ENCODE peak calls at places on chromosomes 7 and 10, in five cellular contexts. One of them, this sample, is unnamed.

GRCh38 chr7:141649865-141650499 is 52.0 kb downstream of the DENND11 start:
- DNase-seq in HepG2: peak
- DNase-seq in K562: peak
- DNase-seq in GM12878: peak
- DNase-seq in H1: no peak
- DNase-seq in this sample: peak

GRCh38 chr10:22319559-22320558 is 1.0 kb upstream of the BMI1 start:
- DNase-seq in HepG2: no peak
- DNase-seq in H1: no peak
- DNase-seq in GM12878: no peak
- DNase-seq in K562: no peak
- DNase-seq in this sample: no peak

GRCh38 chr7:151057989-151058765 is 480 bp upstream of the CDK5 start:
- DNase-seq in HepG2: peak
- DNase-seq in H1: peak
- DNase-seq in GM12878: peak
- DNase-seq in K562: peak
- DNase-seq in this sample: peak

GRCh38 chr7:73967832-73968295 is 60.1 kb upstream of the ELN start:
- DNase-seq in HepG2: no peak
- DNase-seq in GM12878: no peak
- DNase-seq in H1: peak
- DNase-seq in K562: no peak
- DNase-seq in this sample: no peak

GRCh38 chr7:157566631-157567006 is 229.8 kb downstream of the DNAJB6 start:
- DNase-seq in K562: no peak
- DNase-seq in H1: no peak
- DNase-seq in HepG2: no peak
- DNase-seq in GM12878: no peak
- DNase-seq in this sample: no peak

GRCh38 chr7:28103984-28104628 is 76.5 kb downstream of the JAZF1 start:
- DNase-seq in GM12878: no peak
- DNase-seq in HepG2: no peak
- DNase-seq in H1: no peak
- DNase-seq in K562: no peak
- DNase-seq in this sample: no peak

GRCh38 chr10:114489521-114490310 is 85.4 kb upstream of the AFAP1L2 start:
- DNase-seq in GM12878: no peak
- DNase-seq in HepG2: peak
- DNase-seq in K562: no peak
- DNase-seq in H1: no peak
- DNase-seq in this sample: no peak

GRCh38 chr10:93859049-93859655 is 34.6 kb upstream of the SLC35G1 start:
- DNase-seq in H1: no peak
- DNase-seq in GM12878: no peak
- DNase-seq in K562: peak
- DNase-seq in HepG2: no peak
- DNase-seq in this sample: peak

GRCh38 chr7:8423057-8423456 is 10.4 kb upstream of the NXPH1 start:
- DNase-seq in H1: no peak
- DNase-seq in K562: no peak
- DNase-seq in HepG2: no peak
- DNase-seq in GM12878: no peak
- DNase-seq in this sample: no peak

GRCh38 chr7:155455132-155455693 is 2.7 kb upstream of the EN2 start:
- DNase-seq in HepG2: no peak
- DNase-seq in K562: no peak
- DNase-seq in H1: no peak
- DNase-seq in GM12878: no peak
- DNase-seq in this sample: no peak

GRCh38 chr7:103690576-103690975 is 244.6 kb upstream of the SLC26A5 start:
- DNase-seq in H1: no peak
- DNase-seq in GM12878: no peak
- DNase-seq in K562: no peak
- DNase-seq in HepG2: no peak
- DNase-seq in this sample: no peak

GRCh38 chr7:14606101-14606500 is 296.4 kb downstream of the DGKB start:
- DNase-seq in H1: no peak
- DNase-seq in K562: no peak
- DNase-seq in GM12878: no peak
- DNase-seq in HepG2: no peak
- DNase-seq in this sample: no peak

GRCh38 chr7:90483236-90483635 is 13.8 kb downstream of the PTTG1IP2 start:
- DNase-seq in HepG2: no peak
- DNase-seq in H1: no peak
- DNase-seq in K562: no peak
- DNase-seq in GM12878: no peak
- DNase-seq in this sample: no peak

GRCh38 chr10:44862917-44863316 is 48.2 kb upstream of the TMEM72 start:
- DNase-seq in K562: no peak
- DNase-seq in GM12878: no peak
- DNase-seq in HepG2: no peak
- DNase-seq in H1: peak
- DNase-seq in this sample: no peak

GRCh38 chr10:44858988-44859387 is 52.1 kb upstream of the TMEM72 start:
- DNase-seq in K562: no peak
- DNase-seq in HepG2: no peak
- DNase-seq in H1: peak
- DNase-seq in GM12878: no peak
- DNase-seq in this sample: no peak

GRCh38 chr10:44862006-44862751 is 49.0 kb upstream of the TMEM72 start:
- DNase-seq in GM12878: no peak
- DNase-seq in HepG2: no peak
- DNase-seq in K562: no peak
- DNase-seq in H1: peak
- DNase-seq in this sample: no peak

GRCh38 chr10:44859546-44860285 is 51.4 kb upstream of the TMEM72 start:
- DNase-seq in H1: peak
- DNase-seq in K562: no peak
- DNase-seq in HepG2: no peak
- DNase-seq in GM12878: no peak
- DNase-seq in this sample: no peak

DNA sequence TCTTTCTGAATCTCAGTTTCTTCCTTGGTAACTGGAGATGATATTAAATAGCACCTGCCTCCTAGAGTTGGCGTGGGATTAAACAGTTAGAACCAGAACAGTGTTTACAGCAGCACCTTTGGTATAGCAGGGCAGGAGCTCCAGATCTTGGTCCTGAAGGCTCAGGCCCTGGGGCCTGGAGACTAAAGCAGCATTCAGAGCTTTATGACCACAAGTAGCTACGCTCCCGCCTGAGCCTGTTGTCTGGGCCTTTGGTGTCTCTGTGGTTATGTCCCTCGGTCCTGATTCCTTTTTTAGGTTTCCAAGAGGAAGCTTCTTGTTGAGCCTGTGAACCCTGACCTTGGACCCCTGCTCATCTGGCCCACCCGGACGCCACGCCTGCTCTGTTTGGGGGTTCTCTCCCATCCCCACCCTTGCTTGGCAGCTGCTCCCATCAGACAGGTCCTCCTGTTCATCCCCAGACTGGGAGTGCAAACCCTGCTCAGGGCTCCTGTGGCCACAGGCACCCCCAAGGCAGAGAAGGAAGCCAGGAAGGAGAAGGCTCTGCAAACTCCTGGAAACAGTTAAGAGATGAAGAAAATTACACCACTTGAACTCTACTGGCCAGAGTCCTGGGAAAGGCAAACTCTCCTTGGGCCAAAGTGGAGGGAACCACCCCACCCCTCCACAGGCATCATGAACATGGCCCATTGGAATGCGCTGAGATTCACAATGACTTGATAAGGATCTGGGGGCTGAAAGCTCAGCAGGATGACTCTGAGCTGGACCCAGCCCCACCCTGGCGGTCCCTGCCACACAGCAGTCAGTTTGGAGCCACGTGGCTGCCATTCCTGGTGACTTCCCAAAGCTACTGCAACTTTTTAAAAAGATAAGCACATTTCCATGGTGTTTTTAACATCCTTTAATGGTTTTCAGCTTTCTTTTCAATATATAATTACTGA is 50.1 kb upstream of the TMEM72 start:
- DNase-seq in H1: peak
- DNase-seq in K562: no peak
- DNase-seq in GM12878: no peak
- DNase-seq in HepG2: peak
- DNase-seq in this sample: no peak
- TF ChIP-seq KDM1A in H1: no peak
- TF ChIP-seq KDM1A in K562: no peak
- TF ChIP-seq KDM1A in GM12878: no peak
- TF ChIP-seq KDM1A in HepG2: no peak
- TF ChIP-seq KDM1A in this sample: no peak

GRCh38 chr10:95416973-95417372 is 126.2 kb upstream of the PDLIM1 start:
- DNase-seq in H1: no peak
- DNase-seq in GM12878: no peak
- DNase-seq in HepG2: no peak
- DNase-seq in K562: no peak
- DNase-seq in this sample: no peak
- TF ChIP-seq KDM1A in H1: no peak
- TF ChIP-seq KDM1A in GM12878: no peak
- TF ChIP-seq KDM1A in HepG2: no peak
- TF ChIP-seq KDM1A in K562: no peak
- TF ChIP-seq KDM1A in this sample: no peak

GRCh38 chr7:48180981-48181380 is 9.7 kb downstream of the ABCA13 start:
- DNase-seq in H1: no peak
- DNase-seq in K562: no peak
- DNase-seq in GM12878: no peak
- DNase-seq in HepG2: no peak
- DNase-seq in this sample: no peak

GRCh38 chr7:48183965-48184364 is 12.7 kb downstream of the ABCA13 start:
- DNase-seq in GM12878: no peak
- DNase-seq in K562: no peak
- DNase-seq in HepG2: no peak
- DNase-seq in H1: no peak
- DNase-seq in this sample: no peak

GRCh38 chr7:48179631-48180030 is 8.4 kb downstream of the ABCA13 start:
- DNase-seq in K562: no peak
- DNase-seq in HepG2: no peak
- DNase-seq in GM12878: no peak
- DNase-seq in H1: no peak
- DNase-seq in this sample: no peak

GRCh38 chr7:48183370-48183743 is 12.1 kb downstream of the ABCA13 start:
- DNase-seq in K562: no peak
- DNase-seq in HepG2: no peak
- DNase-seq in H1: no peak
- DNase-seq in GM12878: no peak
- DNase-seq in this sample: no peak

DNA sequence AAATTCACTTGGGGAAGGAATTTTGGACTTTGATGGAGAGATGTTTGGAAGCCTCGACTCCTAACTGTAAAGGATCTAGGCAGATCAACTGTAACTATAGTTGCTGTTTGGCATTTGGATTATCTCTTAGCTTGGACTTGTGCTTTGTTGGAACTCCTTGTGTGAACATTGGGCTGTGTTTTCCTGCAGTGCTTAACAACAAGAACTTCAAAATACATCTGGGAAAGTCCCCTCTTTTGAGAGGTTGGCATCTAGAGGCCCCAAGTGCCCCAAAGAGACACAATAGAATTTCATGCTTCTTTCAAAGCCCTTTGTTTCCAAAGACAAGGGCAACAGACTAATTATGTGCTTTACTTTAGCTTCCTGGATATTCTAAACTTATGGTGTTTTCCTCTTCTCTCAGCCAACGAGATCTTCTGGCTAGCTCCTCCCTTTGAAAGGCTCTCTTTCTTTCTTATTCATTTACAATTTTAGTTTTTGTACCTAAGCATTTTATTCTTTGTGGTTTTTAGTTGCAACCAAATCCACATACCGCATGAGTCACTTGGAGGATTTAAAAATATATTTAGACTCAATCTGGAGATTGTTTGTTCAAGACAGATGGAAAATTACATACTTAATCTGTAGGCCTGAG is 11.6 kb downstream of the ABCA13 start:
- DNase-seq in GM12878: no peak
- DNase-seq in H1: no peak
- DNase-seq in K562: no peak
- DNase-seq in HepG2: no peak
- DNase-seq in this sample: no peak
- TF ChIP-seq KDM1A in GM12878: no peak
- TF ChIP-seq KDM1A in H1: no peak
- TF ChIP-seq KDM1A in K562: no peak
- TF ChIP-seq KDM1A in HepG2: no peak
- TF ChIP-seq KDM1A in this sample: no peak

DNA sequence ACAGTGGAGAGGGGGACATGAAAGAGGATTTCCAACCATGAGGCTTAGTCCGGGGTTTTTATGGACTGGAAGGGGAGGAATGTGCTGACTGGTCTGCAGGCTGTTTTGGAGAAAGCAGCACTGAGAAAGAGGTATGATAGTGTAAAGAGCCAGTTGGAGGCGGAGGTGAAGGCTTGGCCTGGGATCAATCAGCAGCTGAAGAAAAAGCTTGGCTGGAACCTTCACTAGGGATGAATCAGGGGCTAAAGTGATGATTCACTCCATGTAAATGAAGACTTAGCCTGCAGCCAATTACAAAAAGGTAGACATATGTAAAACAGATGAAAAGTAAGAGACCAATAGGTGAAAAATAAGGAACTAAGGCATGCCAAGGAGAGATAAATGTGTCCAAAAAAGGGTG is 1382.6 kb downstream of the GATA3 start:
- DNase-seq in H1: no peak
- DNase-seq in GM12878: no peak
- DNase-seq in K562: no peak
- DNase-seq in HepG2: no peak
- DNase-seq in this sample: no peak
- TF ChIP-seq KDM1A in H1: no peak
- TF ChIP-seq KDM1A in GM12878: no peak
- TF ChIP-seq KDM1A in K562: no peak
- TF ChIP-seq KDM1A in HepG2: no peak
- TF ChIP-seq KDM1A in this sample: no peak

GRCh38 chr10:7647062-7647664 is 19.6 kb downstream of the ITIH5 start:
- DNase-seq in GM12878: no peak
- DNase-seq in K562: no peak
- DNase-seq in HepG2: no peak
- DNase-seq in H1: no peak
- DNase-seq in this sample: no peak

DNA sequence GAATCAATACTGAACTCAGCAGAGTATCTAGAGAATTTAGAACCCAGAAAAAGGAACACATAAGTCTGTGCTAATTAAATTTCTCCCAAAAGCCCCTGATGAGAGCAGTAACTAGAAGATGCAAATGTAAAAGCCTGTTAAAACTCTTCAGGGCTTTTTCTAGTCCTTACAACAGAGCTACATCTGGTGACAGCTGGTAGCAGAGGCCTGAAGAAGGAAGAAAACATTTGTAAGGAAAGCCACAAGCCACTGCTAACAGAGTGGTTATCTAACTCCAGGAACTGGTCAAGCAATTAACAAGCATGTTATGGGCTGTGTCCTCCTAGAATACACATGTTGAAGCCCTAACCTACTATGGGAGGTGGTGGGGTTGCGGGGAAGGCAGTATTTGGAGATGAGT is 24.2 kb downstream of the ITIH5 start:
- DNase-seq in GM12878: no peak
- DNase-seq in K562: no peak
- DNase-seq in HepG2: no peak
- DNase-seq in H1: no peak
- DNase-seq in this sample: no peak
- TF ChIP-seq KDM1A in GM12878: no peak
- TF ChIP-seq KDM1A in K562: no peak
- TF ChIP-seq KDM1A in HepG2: no peak
- TF ChIP-seq KDM1A in H1: no peak
- TF ChIP-seq KDM1A in this sample: no peak